ENCODE peak calls at places on chromosomes 4 and X, in six cellular contexts. V is AG04450; Z is fibroblast of lung; K is brain microvascular endothelial cell; R is CD8-positive, alpha-beta T cell; I is OCI-LY7. G is an unnamed sample.

GRCh38 chrX:47272013-47272408 is 39.2 kb downstream of the USP11 start:
- DNase-seq in V (no peak), Z (no peak), K (no peak), R (no peak), I (no peak), G (no peak)

GRCh38 chr4:82965763-82966162 is 44.9 kb downstream of the LIN54 start:
- DNase-seq in V (no peak), Z (no peak), K (no peak), R (no peak), I (no peak), G (no peak)

GRCh38 chr4:37770016-37770415 is 56.5 kb upstream of the PGM2 start:
- DNase-seq in V (no peak), Z (peak; percentile 53), K (peak; percentile 38), R (no peak), I (no peak), G (peak; percentile 9)

GRCh38 chrX:7146703-7147430 is 645 bp upstream of the STS start:
- DNase-seq in V (no peak), Z (peak; percentile 12), K (no peak), R (no peak), I (peak; percentile 59), G (no peak)

GRCh38 chrX:13996650-13997049 is 33.0 kb downstream of the GEMIN8 start:
- DNase-seq in V (no peak), Z (no peak), K (no peak), R (no peak), I (no peak), G (no peak)

GRCh38 chrX:70289168-70289792 is 447 bp downstream of the PDZD11 start:
- DNase-seq in V (no peak), Z (no peak), K (peak; percentile 11), R (no peak), I (no peak), G (no peak)

GRCh38 chr4:91746551-91746950 is 557.2 kb upstream of the GRID2 start:
- DNase-seq in V (no peak), Z (no peak), K (no peak), R (no peak), I (no peak), G (no peak)

GRCh38 chr4:61915501-61915900 is 715.4 kb downstream of the ADGRL3 start:
- DNase-seq in V (no peak), Z (no peak), K (no peak), R (no peak), I (no peak), G (no peak)

GRCh38 chr4:41050840-41051775 is 163.2 kb downstream of the APBB2 start:
- DNase-seq in V (no peak), Z (no peak), K (no peak), R (no peak), I (no peak), G (no peak)

GRCh38 chrX:119398587-119398973 is 556 bp upstream of the SLC25A43 start:
- DNase-seq in V (no peak), Z (peak; percentile 11), K (no peak), R (no peak), I (no peak), G (no peak)

GRCh38 chrX:153926863-153927685 is 1.0 kb upstream of the ARHGAP4 start:
- DNase-seq in V (no peak), Z (no peak), K (no peak), R (peak; percentile 74), I (peak; percentile 91), G (no peak)

GRCh38 chrX:115268421-115268820 is 21.1 kb upstream of the LUZP4 start:
- DNase-seq in V (no peak), Z (peak; percentile 6), K (no peak), R (no peak), I (no peak), G (no peak)

GRCh38 chr4:70765368-70765767 is 43.6 kb downstream of the RUFY3 start:
- DNase-seq in V (no peak), Z (no peak), K (no peak), R (no peak), I (no peak), G (no peak)
- TF ChIP-seq CTCF in V (no peak), Z (no peak), K (no peak), R (no peak), I (no peak), G (no peak)

GRCh38 chr4:110636677-110637407 is 14.0 kb upstream of the PITX2 start:
- DNase-seq in V (no peak), Z (no peak), K (no peak), R (no peak), I (no peak), G (no peak)
- H3K4me3 ChIP-seq in V (peak overlapping the region; percentile 43), Z (peak overlapping the region; percentile 14), K (peak overlapping the region; percentile 29), R (no peak overlapping the region), I (no peak overlapping the region), G (peak overlapping the region; percentile 18)

DNA sequence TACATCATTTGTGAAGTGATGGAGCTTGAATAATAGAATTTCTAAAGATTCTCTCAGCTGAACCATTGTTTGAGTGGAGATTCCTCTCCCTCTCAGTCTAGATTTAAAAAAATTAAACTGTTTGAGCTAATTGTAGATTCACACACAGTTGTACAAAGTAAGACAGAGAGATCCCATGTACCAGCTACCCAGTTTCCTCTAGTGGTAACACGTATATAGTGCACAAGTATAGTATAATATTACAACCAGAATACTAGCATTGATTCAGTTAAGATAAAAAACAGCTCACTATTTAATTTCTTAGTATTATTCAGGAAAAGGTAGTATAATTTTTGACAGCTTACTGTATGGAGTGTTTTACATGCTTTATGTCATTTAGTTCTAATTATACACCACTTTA is 136.2 kb downstream of the SNCA start:
- DNase-seq in V (no peak), Z (no peak), K (no peak), R (no peak), I (no peak), G (no peak)
- TF ChIP-seq CTCF in V (no peak), Z (no peak), K (no peak), R (no peak), I (no peak), G (no peak)

GRCh38 chr4:94408549-94409374 is 43.0 kb upstream of the PDLIM5 start:
- DNase-seq in V (no peak), Z (peak; percentile 48), K (peak; percentile 74), R (no peak), I (no peak), G (no peak)
- H3K4me3 ChIP-seq in V (no peak overlapping the region), Z (no peak overlapping the region), K (no peak overlapping the region), R (no peak overlapping the region), I (no peak overlapping the region), G (no peak overlapping the region)